ENCODE peak calls at places on chromosome 6, in ten cellular contexts. Z is mammary epithelial cell, O is colonic mucosa, K is A549, P is cardiac muscle cell, X is left lung, C is IMR-90, H is brain microvascular endothelial cell, E is dorsolateral prefrontal cortex, V is aorta. M is an unnamed sample.

GRCh38 chr6:53928641-53929339 is 134.0 kb downstream of the LRRC1 start:
- DNase-seq in E (no peak), Z (peak; percentile 59), X (no peak), O (no peak), K (no peak), P (no peak), H (no peak), C (peak; percentile 25), V (no peak), M (no peak)

GRCh38 chr6:14841901-14842421 is 403.9 kb upstream of the JARID2 start:
- DNase-seq in Z (peak; percentile 39), X (no peak), C (peak; percentile 100), V (no peak), K (no peak), O (no peak), P (no peak), H (peak; percentile 70), E (no peak), M (no peak)

GRCh38 chr6:41367700-41368099 is 32.3 kb downstream of the NCR2 start:
- DNase-seq in P (peak; percentile 85), H (peak; percentile 58), K (peak; percentile 59), Z (peak; percentile 24), V (no peak), E (peak; percentile 49), C (peak; percentile 48), X (no peak), O (peak; percentile 46), M (peak; percentile 66)

GRCh38 chr6:19789100-19789805 is 47.9 kb upstream of the ID4 start:
- DNase-seq in Z (no peak), O (no peak), V (no peak), K (no peak), P (no peak), H (peak; percentile 40), X (no peak), C (peak; percentile 26), E (no peak), M (no peak)

GRCh38 chr6:14713008-14713452 is 532.8 kb upstream of the JARID2 start:
- DNase-seq in C (peak; percentile 91), H (peak; percentile 87), Z (peak; percentile 82), X (no peak), P (no peak), O (no peak), K (peak; percentile 30), E (peak; percentile 56), V (no peak), M (no peak)

GRCh38 chr6:129567374-129567773 is 142.6 kb downstream of the ARHGAP18 start:
- DNase-seq in H (peak; percentile 28), C (no peak), X (no peak), K (no peak), P (peak; percentile 26), Z (no peak), O (peak; percentile 21), E (no peak), V (no peak), M (no peak)

GRCh38 chr6:139290787-139291294 is 957 bp downstream of the TXLNB start:
- DNase-seq in O (no peak), X (no peak), H (peak; percentile 40), C (peak; percentile 75), E (no peak), K (no peak), Z (no peak), V (no peak), P (peak; percentile 61), M (no peak)

GRCh38 chr6:28875348-28875747 is 48.4 kb downstream of the TRIM27 start:
- DNase-seq in K (no peak), P (no peak), X (no peak), C (no peak), E (no peak), V (no peak), O (no peak), H (no peak), Z (no peak), M (no peak)

GRCh38 chr6:84278311-84278710 is 50.9 kb upstream of the CEP162 start:
- DNase-seq in C (no peak), V (no peak), K (no peak), E (no peak), P (peak; percentile 10), H (no peak), Z (no peak), O (no peak), X (no peak), M (no peak)

GRCh38 chr6:97548354-97548753 is 265.3 kb upstream of the MMS22L start:
- DNase-seq in K (no peak), X (no peak), E (no peak), P (no peak), O (no peak), C (no peak), Z (no peak), V (no peak), H (no peak), M (no peak)

GRCh38 chr6:165178056-165178455 is 131.3 kb downstream of the C6orf118 start:
- DNase-seq in O (no peak), C (no peak), E (no peak), H (no peak), Z (peak; percentile 5), K (peak; percentile 3), V (no peak), X (no peak), P (no peak), M (no peak)

GRCh38 chr6:150490586-150490985 is 109.1 kb upstream of the PLEKHG1 start:
- DNase-seq in H (no peak), K (no peak), P (no peak), X (no peak), C (no peak), E (no peak), V (no peak), Z (peak; percentile 79), O (no peak), M (no peak)

GRCh38 chr6:5520796-5521195 is 259.5 kb downstream of the FARS2 start:
- DNase-seq in K (no peak), E (no peak), C (no peak), H (no peak), P (no peak), Z (no peak), X (no peak), O (no peak), V (no peak), M (no peak)

GRCh38 chr6:21508753-21509152 is 84.8 kb upstream of the SOX4 start:
- DNase-seq in E (no peak), Z (peak; percentile 97), V (no peak), C (no peak), O (no peak), X (no peak), P (no peak), H (no peak), K (no peak), M (no peak)

GRCh38 chr6:107561325-107561724 is 71.4 kb downstream of the SOBP start:
- DNase-seq in P (no peak), K (no peak), E (no peak), V (peak; percentile 69), C (no peak), O (no peak), H (no peak), Z (no peak), X (no peak), M (no peak)

GRCh38 chr6:137823826-137824501 is 43.1 kb upstream of the TNFAIP3 start:
- DNase-seq in E (no peak), K (no peak), C (peak; percentile 84), V (peak; percentile 55), Z (peak; percentile 95), O (peak; percentile 21), X (no peak), H (peak; percentile 69), P (peak; percentile 51), M (peak; percentile 32)
- H3K27ac ChIP-seq in E (no peak overlapping the region), K (no peak overlapping the region), C (no peak overlapping the region), V (no peak overlapping the region), Z (peak overlapping the region; percentile 87), O (no peak overlapping the region), X (no peak overlapping the region), H (peak overlapping the region; percentile 12), P (peak overlapping the region; percentile 46), M (peak overlapping the region; percentile 3)

GRCh38 chr6:44537306-44538049 is 150.0 kb downstream of the CDC5L start:
- DNase-seq in P (no peak), V (no peak), E (no peak), H (no peak), O (no peak), K (no peak), X (no peak), C (no peak), Z (peak; percentile 5), M (no peak)

GRCh38 chr6:44539701-44540100 is 152.2 kb downstream of the CDC5L start:
- DNase-seq in Z (peak; percentile 35), E (no peak), O (no peak), C (no peak), K (no peak), H (no peak), V (no peak), P (no peak), X (no peak), M (no peak)

GRCh38 chr6:44540881-44541280 is 153.4 kb downstream of the CDC5L start:
- DNase-seq in P (no peak), C (no peak), Z (no peak), H (no peak), K (no peak), E (no peak), X (peak; percentile 10), O (no peak), V (no peak), M (no peak)

GRCh38 chr6:44538131-44538835 is 150.8 kb downstream of the CDC5L start:
- DNase-seq in H (no peak), P (no peak), K (no peak), Z (no peak), C (no peak), V (no peak), O (no peak), X (peak; percentile 5), E (no peak), M (no peak)

DNA sequence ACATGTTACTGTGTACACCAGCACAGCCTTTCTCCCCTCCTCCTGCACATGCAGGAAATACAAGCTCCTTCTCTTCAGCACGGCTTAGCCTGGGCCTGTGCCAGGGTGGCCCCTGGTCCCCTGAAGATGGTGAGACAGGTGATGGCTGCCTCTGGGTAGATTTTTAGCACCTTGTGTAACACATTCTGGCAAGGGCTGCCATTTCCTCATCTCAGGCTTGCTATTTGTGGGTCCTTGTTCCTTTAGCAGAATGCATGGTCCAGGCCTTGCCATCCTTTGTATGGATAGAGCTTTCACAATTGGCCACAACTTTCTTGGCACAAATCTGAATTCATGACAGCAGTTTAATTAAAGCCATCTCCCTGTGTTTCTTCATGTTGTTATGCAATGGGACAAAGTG is 151.3 kb downstream of the CDC5L start:
- DNase-seq in C (no peak), E (no peak), P (no peak), Z (no peak), V (no peak), K (no peak), X (peak; percentile 8), O (no peak), H (no peak), M (no peak)
- H3K27ac ChIP-seq in C (no peak overlapping the region), E (no peak overlapping the region), P (no peak overlapping the region), Z (no peak overlapping the region), V (no peak overlapping the region), K (no peak overlapping the region), X (no peak overlapping the region), O (no peak overlapping the region), H (no peak overlapping the region), M (no peak overlapping the region)

GRCh38 chr6:36110053-36110452 is 20.3 kb upstream of the MAPK13 start:
- DNase-seq in Z (no peak), E (no peak), P (no peak), H (no peak), O (no peak), X (no peak), K (no peak), V (no peak), C (no peak), M (no peak)
- H3K27ac ChIP-seq in Z (no peak overlapping the region), E (no peak overlapping the region), P (peak overlapping the region; percentile 12), H (no peak overlapping the region), O (no peak overlapping the region), X (no peak overlapping the region), K (no peak overlapping the region), V (no peak overlapping the region), C (no peak overlapping the region), M (no peak overlapping the region)

GRCh38 chr6:125365230-125365629 is 63.5 kb upstream of the HDDC2 start:
- DNase-seq in P (no peak), H (no peak), X (no peak), O (no peak), K (no peak), V (no peak), Z (no peak), C (no peak), E (no peak), M (no peak)
- H3K27ac ChIP-seq in P (peak overlapping the region; percentile 97), H (no peak overlapping the region), X (no peak overlapping the region), O (no peak overlapping the region), K (no peak overlapping the region), V (no peak overlapping the region), Z (no peak overlapping the region), C (no peak overlapping the region), E (no peak overlapping the region), M (no peak overlapping the region)